ENCODE peak calls at places on chromosomes 4 and X, in nine cellular contexts. S is IMR-90; G is mucosa of gallbladder; J is T-helper 2 cell; N is epithelial cell of proximal tubule; Z is Caki2; A is stimulated activated CD4-positive, alpha-beta T cell treated with anti-CD3 and anti-CD28 coated beads, Interleukin-12 subunit alpha, Interleukin-12 subunit beta, amount 100 ng/mL, for 24 hours; V is BJ; F is DMS79. L is an unnamed sample.
A peak's percentile ranks its signal among the peaks of the same experiment; 100 is the strongest.

GRCh38 chr4:7759635-7760034 is 180.0 kb downstream of the AFAP1 start:
- DNase-seq in S (no peak), G (no peak), J (no peak), N (no peak), Z (no peak), A (no peak), V (no peak), F (no peak), L (no peak)

GRCh38 chrX:108699368-108699767 is 37.0 kb downstream of the IRS4 start:
- DNase-seq in S (peak; percentile 14), G (no peak), J (no peak), N (no peak), Z (peak; percentile 14), A (no peak), V (no peak), F (no peak), L (peak; percentile 31)

GRCh38 chr4:110484767-110485166 is 8.8 kb downstream of the ENPEP start:
- DNase-seq in S (peak; percentile 90), G (no peak), J (no peak), N (peak; percentile 84), Z (peak; percentile 76), A (no peak), V (peak; percentile 70), F (no peak), L (no peak)

GRCh38 chr4:139955600-139955999 is 198.4 kb downstream of the MAML3 start:
- DNase-seq in S (no peak), G (no peak), J (no peak), N (no peak), Z (no peak), A (no peak), V (no peak), F (no peak), L (no peak)

GRCh38 chr4:180009316-180009715 is 2233.9 kb upstream of the TENM3 start:
- DNase-seq in S (peak; percentile 28), G (no peak), J (no peak), N (no peak), Z (no peak), A (no peak), V (no peak), F (no peak), L (no peak)

GRCh38 chr4:8218371-8219050 is 19.4 kb downstream of the SH3TC1 start:
- DNase-seq in S (no peak), G (no peak), J (no peak), N (no peak), Z (no peak), A (no peak), V (no peak), F (peak; percentile 68), L (no peak)

GRCh38 chr4:6940744-6941137 is 31.1 kb downstream of the TBC1D14 start:
- DNase-seq in S (no peak), G (no peak), J (no peak), N (no peak), Z (no peak), A (no peak), V (no peak), F (no peak), L (no peak)

GRCh38 chr4:183434264-183435045 is 10.0 kb upstream of the CDKN2AIP start:
- DNase-seq in S (no peak), G (no peak), J (no peak), N (no peak), Z (no peak), A (no peak), V (no peak), F (no peak), L (no peak)

GRCh38 chrX:101507372-101507771 is 22.1 kb downstream of the ARMCX4 start:
- DNase-seq in S (no peak), G (no peak), J (no peak), N (no peak), Z (no peak), A (no peak), V (no peak), F (no peak), L (no peak)

L was measured in globus pallidus.